ENCODE peak calls at places on chromosomes 2 and 18, in seven cellular contexts. S is NCI-H1092, Y is upper lobe of right lung, E is HEK293T, D is cardiac fibroblast, H is hypothalamus, J is posterior vena cava. C is an unnamed sample.

GRCh38 chr2:86789687-86790133 is 1.0 kb downstream of the CD8A start:
- DNase-seq in S (no peak), Y (no peak), E (no peak), D (no peak), H (no peak), J (no peak), C (no peak)

GRCh38 chr2:144519934-144520717 is at the start of gene ZEB2:
- DNase-seq in S (no peak), Y (no peak), E (peak; percentile 57), D (peak; percentile 96), H (no peak), J (peak; percentile 84), C (peak; percentile 52)

GRCh38 chr2:47631840-47632398 is 151.0 kb upstream of the MSH6 start:
- DNase-seq in S (no peak), Y (peak; percentile 73), E (no peak), D (peak; percentile 52), H (peak; percentile 15), J (peak; percentile 86), C (no peak)

GRCh38 chr2:240604291-240604938 is 17.9 kb downstream of the CAPN10 start:
- DNase-seq in S (no peak), Y (peak; percentile 88), E (peak; percentile 62), D (peak; percentile 72), H (peak; percentile 85), J (peak; percentile 89), C (peak; percentile 83)

GRCh38 chr2:84293791-84294380 is 165.2 kb downstream of the SUCLG1 start:
- DNase-seq in S (no peak), Y (no peak), E (no peak), D (no peak), H (no peak), J (no peak), C (no peak)

GRCh38 chr2:74440005-74440377 is 1.7 kb downstream of the RTKN start:
- DNase-seq in S (no peak), Y (no peak), E (no peak), D (peak; percentile 74), H (peak; percentile 88), J (peak; percentile 89), C (peak; percentile 91)

GRCh38 chr18:641224-641623 is 16.2 kb upstream of the TYMS start:
- DNase-seq in S (no peak), Y (no peak), E (no peak), D (no peak), H (no peak), J (no peak), C (no peak)

GRCh38 chr18:46416706-46417638 is 240.0 kb downstream of the LOXHD1 start:
- DNase-seq in S (no peak), Y (no peak), E (peak; percentile 33), D (no peak), H (no peak), J (peak; percentile 35), C (no peak)

GRCh38 chr2:437772-438393 is 150.0 kb upstream of the ALKAL2 start:
- DNase-seq in S (peak; percentile 14), Y (no peak), E (no peak), D (no peak), H (no peak), J (no peak), C (peak; percentile 18)

GRCh38 chr2:211086049-211086448 is 529.6 kb downstream of the CPS1 start:
- DNase-seq in S (no peak), Y (no peak), E (no peak), D (no peak), H (no peak), J (no peak), C (no peak)

GRCh38 chr2:233456934-233457333 is 102.6 kb downstream of the DGKD start:
- DNase-seq in S (no peak), Y (no peak), E (no peak), D (no peak), H (no peak), J (peak; percentile 31), C (no peak)

GRCh38 chr18:59460060-59460395 is 101.0 kb upstream of the LMAN1 start:
- DNase-seq in S (no peak), Y (no peak), E (no peak), D (peak; percentile 47), H (no peak), J (no peak), C (no peak)

GRCh38 chr2:86671304-86671981 is 47.8 kb upstream of the RNF103 start:
- DNase-seq in S (no peak), Y (no peak), E (no peak), D (peak; percentile 59), H (no peak), J (no peak), C (no peak)

GRCh38 chr2:179528576-179529069 is 264.0 kb upstream of the SESTD1 start:
- DNase-seq in S (no peak), Y (no peak), E (no peak), D (no peak), H (no peak), J (no peak), C (no peak)

GRCh38 chr2:24162494-24162893 is 12.4 kb upstream of the FAM228A start:
- DNase-seq in S (no peak), Y (no peak), E (no peak), D (no peak), H (no peak), J (no peak), C (no peak)

GRCh38 chr2:178949584-178949983 is 100.4 kb downstream of the CCDC141 start:
- DNase-seq in S (no peak), Y (no peak), E (no peak), D (no peak), H (no peak), J (no peak), C (no peak)

GRCh38 chr2:88350641-88351601 is 101.6 kb downstream of the FOXI3 start:
- DNase-seq in S (no peak), Y (peak; percentile 83), E (peak; percentile 83), D (peak; percentile 34), H (peak; percentile 29), J (peak; percentile 88), C (no peak)

GRCh38 chr2:127278959-127279358 is 15.0 kb downstream of the ERCC3 start:
- DNase-seq in S (no peak), Y (no peak), E (no peak), D (no peak), H (no peak), J (no peak), C (no peak)

GRCh38 chr18:572499-573289 is 7.5 kb upstream of the CETN1 start:
- DNase-seq in S (no peak), Y (no peak), E (no peak), D (no peak), H (no peak), J (no peak), C (no peak)

GRCh38 chr2:96409543-96410184 is 74.1 kb downstream of the NCAPH start:
- DNase-seq in S (peak; percentile 36), Y (no peak), E (no peak), D (peak; percentile 82), H (peak; percentile 29), J (no peak), C (no peak)

C was measured in C1 segment of cervical spinal cord.